ENCODE peak calls at places on chromosome 7, in six cellular contexts. C is BE2C; Y is NCI-H146; Z is stimulated activated CD8-positive, alpha-beta memory T cell treated with anti-CD3 and anti-CD28 coated beads, Interleukin-7, amount 100 ng/mL, for 4 hours; A is lung; B is EH. X is an unnamed sample.

GRCh38 chr7:139776486-139777303 is 1.1 kb downstream of the HIPK2 start:
- DNase-seq in Y (peak), B (peak), C (peak), Z (no peak), A (no peak), X (peak)

GRCh38 chr7:4080954-4081353 is 601.1 kb upstream of the FOXK1 start:
- DNase-seq in B (no peak), A (no peak), C (no peak), Z (no peak), Y (no peak), X (no peak)

GRCh38 chr7:130721486-130722277 is 12.3 kb downstream of the KLF14 start:
- DNase-seq in Z (no peak), A (peak), C (peak), Y (peak), B (peak), X (peak)

GRCh38 chr7:141640239-141640840 is 61.6 kb downstream of the DENND11 start:
- DNase-seq in Z (no peak), A (no peak), C (no peak), B (peak), Y (no peak), X (no peak)

GRCh38 chr7:101602484-101603241 is 26.4 kb downstream of the MYL10 start:
- DNase-seq in C (peak), A (peak), Z (peak), Y (peak), B (peak), X (peak)

GRCh38 chr7:80883188-80884025 is 35.4 kb downstream of the SEMA3C start:
- DNase-seq in C (peak), Y (no peak), B (peak), A (no peak), Z (no peak), X (peak)

GRCh38 chr7:74371381-74372059 is 82.2 kb upstream of the GTF2IRD1 start:
- DNase-seq in C (no peak), Z (no peak), B (no peak), Y (peak), A (peak), X (peak)

GRCh38 chr7:47326808-47327207 is 255.1 kb downstream of the TNS3 start:
- DNase-seq in C (peak), Y (no peak), Z (no peak), A (no peak), B (peak), X (no peak)

GRCh38 chr7:143130541-143130940 is 1.3 kb upstream of the PIP start:
- DNase-seq in A (no peak), C (no peak), Z (no peak), Y (no peak), B (no peak), X (no peak)

GRCh38 chr7:28407643-28408042 is 4.7 kb upstream of the CREB5 start:
- DNase-seq in Z (no peak), A (no peak), Y (no peak), B (peak), C (no peak), X (peak)

GRCh38 chr7:48285365-48285764 is 114.1 kb downstream of the ABCA13 start:
- DNase-seq in Y (no peak), B (peak), A (no peak), C (no peak), Z (no peak), X (no peak)

GRCh38 chr7:74001150-74001494 is 26.9 kb upstream of the ELN start:
- DNase-seq in Z (no peak), B (no peak), A (no peak), C (no peak), Y (no peak), X (no peak)

GRCh38 chr7:1242601-1243289 is 10.1 kb downstream of the UNCX start:
- DNase-seq in C (no peak), B (no peak), A (no peak), Z (no peak), Y (no peak), X (no peak)

GRCh38 chr7:151807876-151808275 is 69.0 kb downstream of the PRKAG2 start:
- DNase-seq in Z (no peak), B (no peak), Y (no peak), C (no peak), A (no peak), X (no peak)

GRCh38 chr7:92695308-92696261 is 105.4 kb upstream of the FAM133B start:
- DNase-seq in Y (peak), A (peak), Z (no peak), B (peak), C (peak), X (peak)